ENCODE peak calls at places on chromosomes 16 and 17, in eight cellular contexts. V, E, O, A, R, T, X and H are unnamed samples.

GRCh38 chr17:21459536-21459935 is 83.4 kb downstream of the KCNJ12 start:
- DNase-seq in V (no peak), T (no peak), O (no peak), A (no peak), R (no peak), E (no peak), X (no peak), H (no peak)

GRCh38 chr17:4206945-4207344 is 56.8 kb downstream of the ANKFY1 start:
- DNase-seq in O (peak; percentile 56), E (no peak), R (no peak), V (no peak), T (no peak), A (no peak), X (no peak), H (no peak)

GRCh38 chr16:81797443-81797842 is 18.4 kb downstream of the PLCG2 start:
- DNase-seq in R (no peak), E (no peak), A (no peak), X (no peak), O (no peak), T (no peak), V (no peak), H (no peak)

GRCh38 chr16:86499889-86500707 is 10.2 kb upstream of the FOXF1 start:
- DNase-seq in X (no peak), T (no peak), O (no peak), R (no peak), A (no peak), V (no peak), E (no peak), H (no peak)

GRCh38 chr17:38613981-38614779 is 8.4 kb upstream of the SRCIN1 start:
- DNase-seq in X (no peak), V (no peak), E (no peak), O (no peak), T (no peak), R (no peak), A (no peak), H (no peak)

GRCh38 chr17:77237232-77238008 is 96.7 kb downstream of the SEC14L1 start:
- DNase-seq in R (no peak), T (no peak), V (no peak), E (no peak), A (no peak), O (no peak), X (no peak), H (no peak)

GRCh38 chr16:69767459-69768229 is 5.5 kb downstream of the WWP2 start:
- DNase-seq in A (no peak), V (no peak), T (no peak), O (no peak), R (no peak), X (no peak), E (no peak), H (no peak)

GRCh38 chr17:80377798-80378197 is 37.2 kb upstream of the ENDOV start:
- DNase-seq in O (no peak), V (no peak), R (no peak), E (no peak), X (no peak), A (no peak), T (no peak), H (no peak)

GRCh38 chr17:79478841-79479240 is 132.0 kb downstream of the RBFOX3 start:
- DNase-seq in V (no peak), A (no peak), X (no peak), O (no peak), E (no peak), T (no peak), R (no peak), H (no peak)

GRCh38 chr16:24993722-24994686 is 21.2 kb downstream of the ARHGAP17 start:
- DNase-seq in O (peak; percentile 95), X (no peak), R (no peak), V (no peak), E (no peak), T (no peak), A (no peak), H (no peak)

GRCh38 chr16:14378684-14379467 is 251.2 kb downstream of the PARN start:
- DNase-seq in T (no peak), O (peak; percentile 69), V (no peak), E (no peak), A (no peak), R (no peak), X (no peak), H (no peak)

GRCh38 chr17:68398731-68399637 is 58.3 kb downstream of the WIPI1 start:
- DNase-seq in T (no peak), R (no peak), E (peak; percentile 62), V (peak; percentile 50), X (no peak), A (peak; percentile 17), O (peak; percentile 83), H (no peak)

GRCh38 chr16:31265329-31266245 is 5.8 kb downstream of the ITGAM start:
- DNase-seq in R (no peak), T (peak; percentile 42), A (no peak), O (no peak), V (no peak), E (no peak), X (no peak), H (no peak)

GRCh38 chr17:3335876-3336275 is 37.7 kb upstream of the OR3A1 start:
- DNase-seq in T (no peak), A (no peak), O (no peak), V (no peak), E (no peak), X (no peak), R (no peak), H (no peak)

GRCh38 chr16:11484691-11485258 is 101.9 kb downstream of the LITAF start:
- DNase-seq in X (no peak), T (no peak), V (no peak), A (no peak), R (no peak), O (peak; percentile 60), E (no peak), H (no peak)

GRCh38 chr17:10193632-10194031 is 4.8 kb downstream of the GAS7 start:
- DNase-seq in V (no peak), E (no peak), A (no peak), X (no peak), R (no peak), O (no peak), T (no peak), H (no peak)

GRCh38 chr17:19364699-19365498 is 2.4 kb upstream of the B9D1 start:
- DNase-seq in V (no peak), X (no peak), O (no peak), R (no peak), T (no peak), A (no peak), E (no peak), H (no peak)

GRCh38 chr17:57523926-57524634 is 221.0 kb downstream of the CCDC182 start:
- DNase-seq in E (no peak), T (no peak), R (no peak), V (peak; percentile 74), O (peak; percentile 6), X (no peak), A (no peak), H (no peak)

GRCh38 chr17:75909812-75910274 is 5.2 kb upstream of the MRPL38 start:
- DNase-seq in R (no peak), A (no peak), O (no peak), V (no peak), E (no peak), X (no peak), T (no peak), H (peak; percentile 65)

GRCh38 chr17:41418116-41418860 is 6.1 kb downstream of the KRT37 start:
- DNase-seq in V (no peak), X (no peak), A (no peak), T (no peak), O (no peak), E (no peak), R (no peak), H (no peak)

GRCh38 chr16:19274178-19274797 is 11.2 kb upstream of the CLEC19A start:
- DNase-seq in X (no peak), A (no peak), E (no peak), R (no peak), T (no peak), O (no peak), V (no peak), H (no peak)

GRCh38 chr17:79783891-79784290 is 5.9 kb downstream of the CBX2 start:
- DNase-seq in V (no peak), X (no peak), R (no peak), O (no peak), A (no peak), E (no peak), T (no peak), H (no peak)

GRCh38 chr17:57868007-57868774 is 18.3 kb upstream of the MRPS23 start:
- DNase-seq in V (peak; percentile 79), O (peak; percentile 94), X (no peak), R (no peak), E (peak; percentile 58), T (no peak), A (no peak), H (no peak)